ENCODE peak calls at places on chromosomes 16 and 17, in ten cellular contexts. F, N, V, K, S, I, H, B, E and Q are unnamed samples.
A peak's percentile ranks its signal among the peaks of the same experiment; 100 is the strongest.

GRCh38 chr17:57988301-57989010 is 402 bp upstream of the VEZF1 start:
- DNase-seq in F (peak; percentile 70), I (peak; percentile 77), V (peak; percentile 83), B (no peak), K (no peak), S (no peak), H (peak; percentile 91), N (peak; percentile 68), E (peak; percentile 60), Q (peak; percentile 75)

GRCh38 chr17:35612924-35613521 is 25.9 kb downstream of the AP2B1 start:
- DNase-seq in F (peak; percentile 70), E (peak; percentile 51), H (peak; percentile 79), S (no peak), I (peak; percentile 42), N (peak; percentile 83), K (no peak), B (peak; percentile 31), V (no peak), Q (no peak)

GRCh38 chr17:2962729-2963128 is 100.7 kb downstream of the OR1D5 start:
- DNase-seq in K (no peak), H (no peak), E (no peak), I (no peak), V (no peak), S (no peak), B (no peak), N (no peak), F (no peak), Q (peak; percentile 17)

GRCh38 chr17:55437165-55437605 is 15.6 kb upstream of the MMD start:
- DNase-seq in N (peak; percentile 85), K (no peak), V (no peak), B (peak; percentile 4), H (no peak), F (peak; percentile 22), S (no peak), E (no peak), I (no peak), Q (no peak)

GRCh38 chr16:69465083-69465721 is 40.8 kb downstream of the CYB5B start:
- DNase-seq in S (no peak), H (peak; percentile 78), V (no peak), F (peak; percentile 20), N (peak; percentile 60), K (no peak), I (peak; percentile 27), B (no peak), E (no peak), Q (no peak)

GRCh38 chr17:77599699-77600098 is 358.8 kb upstream of the TNRC6C start:
- DNase-seq in I (no peak), N (no peak), F (no peak), E (no peak), H (no peak), K (no peak), B (no peak), V (no peak), S (no peak), Q (no peak)

GRCh38 chr17:30160419-30161172 is 44.0 kb downstream of the NSRP1 start:
- DNase-seq in V (no peak), B (no peak), N (no peak), K (no peak), I (no peak), H (no peak), S (no peak), E (no peak), F (no peak), Q (no peak)

GRCh38 chr17:34827008-34827407 is 134.3 kb downstream of the CCT6B start:
- DNase-seq in S (no peak), N (no peak), F (no peak), V (no peak), E (no peak), I (no peak), B (no peak), H (no peak), K (no peak), Q (no peak)

GRCh38 chr17:2050246-2050866 is 4.5 kb upstream of the HIC1 start:
- DNase-seq in S (peak; percentile 76), N (peak; percentile 78), E (peak; percentile 16), K (no peak), I (peak; percentile 53), F (peak; percentile 61), B (no peak), V (peak; percentile 56), H (peak; percentile 92), Q (peak; percentile 94)

GRCh38 chr17:22454070-22454999 is 762.0 kb downstream of the KCNJ18 start:
- DNase-seq in K (peak; percentile 49), N (no peak), F (no peak), H (no peak), B (no peak), S (no peak), I (no peak), E (no peak), V (no peak), Q (peak; percentile 79)